ENCODE peak calls at places on chromosome 7, in seven cellular contexts. C is B cell; H is T-helper 9 cell; P is BE2C; G is Caki2; W is activated CD4-positive, alpha-beta T cell treated with anti-CD3 and anti-CD28 coated beads, Interleukin-2, amount 10 ng/mL, durations not matched to agents 7 days and 5 days; V is stimulated activated CD4-positive, alpha-beta T cell treated with anti-CD3 and anti-CD28 coated beads, TNF-alpha, amount 100 ng/mL, for 24 hours. A is an unnamed sample.

GRCh38 chr7:7707756-7708310 is 10.6 kb downstream of the RPA3 start:
- DNase-seq in C (no peak), H (no peak), P (no peak), G (no peak), W (no peak), V (no peak), A (no peak)

GRCh38 chr7:131931368-131931767 is 374.9 kb upstream of the PODXL start:
- DNase-seq in C (no peak), H (no peak), P (no peak), G (peak), W (no peak), V (no peak), A (no peak)

GRCh38 chr7:79507161-79507560 is 53.7 kb upstream of the MAGI2 start:
- DNase-seq in C (no peak), H (no peak), P (no peak), G (peak), W (no peak), V (no peak), A (no peak)

GRCh38 chr7:55570939-55571338 is 1.4 kb downstream of the VOPP1 start:
- DNase-seq in C (no peak), H (no peak), P (no peak), G (peak), W (no peak), V (no peak), A (no peak)

GRCh38 chr7:55381696-55382095 is 16.6 kb downstream of the LANCL2 start:
- DNase-seq in C (no peak), H (no peak), P (no peak), G (no peak), W (no peak), V (no peak), A (no peak)

GRCh38 chr7:130102588-130102987 is 32.3 kb downstream of the KLHDC10 start:
- DNase-seq in C (no peak), H (no peak), P (no peak), G (no peak), W (no peak), V (no peak), A (no peak)

GRCh38 chr7:106616692-106617052 is 44.3 kb downstream of the CCDC71L start:
- DNase-seq in C (no peak), H (no peak), P (no peak), G (no peak), W (no peak), V (no peak), A (no peak)

GRCh38 chr7:77913977-77914607 is 115.5 kb downstream of the PHTF2 start:
- DNase-seq in C (no peak), H (no peak), P (no peak), G (no peak), W (no peak), V (no peak), A (no peak)

GRCh38 chr7:49023345-49024330 is 99.3 kb downstream of the CDC14C start:
- DNase-seq in C (no peak), H (no peak), P (no peak), G (no peak), W (no peak), V (no peak), A (no peak)

GRCh38 chr7:101984997-101985645 is 167.7 kb downstream of the CUX1 start:
- DNase-seq in C (no peak), H (no peak), P (no peak), G (no peak), W (no peak), V (no peak), A (no peak)

GRCh38 chr7:79912213-79912633 is 222.4 kb upstream of the GNAI1 start:
- DNase-seq in C (no peak), H (no peak), P (no peak), G (no peak), W (peak), V (no peak), A (no peak)

GRCh38 chr7:13990984-13991790 is 1.7 kb upstream of the ETV1 start:
- DNase-seq in C (no peak), H (peak), P (peak), G (peak), W (peak), V (peak), A (peak)

GRCh38 chr7:128454808-128455555 is 696 bp upstream of the HILPDA start:
- DNase-seq in C (no peak), H (no peak), P (no peak), G (no peak), W (no peak), V (no peak), A (no peak)

GRCh38 chr7:96319444-96319843 is 2.5 kb downstream of the SLC25A13 start:
- DNase-seq in C (no peak), H (no peak), P (no peak), G (no peak), W (no peak), V (no peak), A (no peak)

GRCh38 chr7:2710901-2711551 is 23.0 kb downstream of the AMZ1 start:
- DNase-seq in C (peak), H (peak), P (no peak), G (no peak), W (peak), V (no peak), A (peak)

GRCh38 chr7:127578036-127578684 is 7.2 kb downstream of the GCC1 start:
- DNase-seq in C (no peak), H (no peak), P (peak), G (no peak), W (no peak), V (no peak), A (no peak)

GRCh38 chr7:137606061-137606674 is 240.6 kb downstream of the DGKI start:
- DNase-seq in C (no peak), H (no peak), P (no peak), G (peak), W (no peak), V (no peak), A (no peak)

GRCh38 chr7:45000096-45001032 is at the start of gene CCM2:
- DNase-seq in C (no peak), H (no peak), P (peak), G (peak), W (peak), V (no peak), A (no peak)

GRCh38 chr7:150631866-150632864 is at the start of gene GIMAP6:
- DNase-seq in C (no peak), H (peak), P (no peak), G (no peak), W (peak), V (peak), A (peak)

GRCh38 chr7:157299317-157299612 is 37.5 kb upstream of the DNAJB6 start:
- DNase-seq in C (no peak), H (no peak), P (no peak), G (no peak), W (no peak), V (no peak), A (no peak)

GRCh38 chr7:55441668-55442305 is 76.7 kb downstream of the LANCL2 start:
- DNase-seq in C (no peak), H (no peak), P (peak), G (no peak), W (no peak), V (no peak), A (no peak)

GRCh38 chr7:137417464-137417863 is 73.9 kb upstream of the PTN start:
- DNase-seq in C (no peak), H (no peak), P (no peak), G (no peak), W (no peak), V (no peak), A (no peak)

GRCh38 chr7:128869944-128870285 is 7.3 kb downstream of the ATP6V1F start:
- DNase-seq in C (no peak), H (no peak), P (no peak), G (no peak), W (no peak), V (no peak), A (no peak)

GRCh38 chr7:113752289-113752688 is 166.5 kb downstream of the PPP1R3A start:
- DNase-seq in C (no peak), H (no peak), P (no peak), G (no peak), W (no peak), V (no peak), A (no peak)

GRCh38 chr7:80659120-80660055 is 20.9 kb downstream of the CD36 start:
- DNase-seq in C (no peak), H (no peak), P (no peak), G (no peak), W (no peak), V (no peak), A (peak)

GRCh38 chr7:47596502-47597202 is 14.7 kb upstream of the TNS3 start:
- DNase-seq in C (no peak), H (no peak), P (no peak), G (peak), W (no peak), V (no peak), A (no peak)

GRCh38 chr7:25260862-25261454 is 32.7 kb upstream of the NPVF start:
- DNase-seq in C (no peak), H (no peak), P (no peak), G (no peak), W (peak), V (no peak), A (no peak)

GRCh38 chr7:41538810-41539724 is 163.8 kb downstream of the INHBA start:
- DNase-seq in C (no peak), H (no peak), P (no peak), G (no peak), W (no peak), V (no peak), A (no peak)

GRCh38 chr7:130069179-130069977 is 956 bp upstream of the KLHDC10 start:
- DNase-seq in C (no peak), H (no peak), P (no peak), G (no peak), W (no peak), V (no peak), A (no peak)

GRCh38 chr7:79820387-79820786 is 314.2 kb upstream of the GNAI1 start:
- DNase-seq in C (no peak), H (no peak), P (peak), G (no peak), W (no peak), V (no peak), A (no peak)

A was measured in GM13976.